ENCODE peak calls at places on chromosomes 2 and 18, in four cellular contexts. E is HepG2, H is A549, T is GM12878. N is an unnamed sample.

GRCh38 chr2:213678437-213679218 is 394.4 kb downstream of the SPAG16 start:
- DNase-seq in T (peak), E (no peak), H (no peak), N (no peak)

GRCh38 chr2:30026091-30027055 is 105.0 kb upstream of the ALK start:
- DNase-seq in T (no peak), E (peak), H (peak), N (peak)

GRCh38 chr2:54924121-54924520 is 126.1 kb downstream of the RTN4 start:
- DNase-seq in H (no peak), E (no peak), T (no peak), N (no peak)

GRCh38 chr2:237122214-237122666 is 36.6 kb downstream of the COPS8 start:
- DNase-seq in T (no peak), E (peak), H (peak), N (peak)

GRCh38 chr2:147288131-147288530 is 556.7 kb upstream of the ACVR2A start:
- DNase-seq in E (no peak), T (no peak), H (no peak), N (no peak)

GRCh38 chr2:189092936-189093335 is 86.6 kb downstream of the COL5A2 start:
- DNase-seq in E (no peak), H (no peak), T (no peak), N (no peak)

GRCh38 chr2:42585779-42586178 is 17.3 kb downstream of the MTA3 start:
- DNase-seq in E (peak), T (no peak), H (no peak), N (no peak)

GRCh38 chr18:13120255-13120654 is 98.3 kb upstream of the LDLRAD4 start:
- DNase-seq in E (no peak), T (no peak), H (no peak), N (no peak)

GRCh38 chr2:128316777-128317185 is 1.9 kb downstream of the HS6ST1 start:
- DNase-seq in E (no peak), T (no peak), H (no peak), N (no peak)

GRCh38 chr2:170817999-170818293 is 1.3 kb downstream of the GAD1 start:
- DNase-seq in T (no peak), E (no peak), H (no peak), N (no peak)

GRCh38 chr18:36903215-36903928 is 74.4 kb downstream of the KIAA1328 start:
- DNase-seq in E (no peak), T (no peak), H (no peak), N (no peak)

GRCh38 chr18:36897253-36897652 is 68.3 kb downstream of the KIAA1328 start:
- DNase-seq in T (no peak), E (no peak), H (no peak), N (no peak)

GRCh38 chr18:36895606-36896005 is 66.7 kb downstream of the KIAA1328 start:
- DNase-seq in H (no peak), E (no peak), T (no peak), N (peak)

GRCh38 chr18:36901277-36901701 is 72.4 kb downstream of the KIAA1328 start:
- DNase-seq in T (no peak), E (no peak), H (no peak), N (no peak)

DNA sequence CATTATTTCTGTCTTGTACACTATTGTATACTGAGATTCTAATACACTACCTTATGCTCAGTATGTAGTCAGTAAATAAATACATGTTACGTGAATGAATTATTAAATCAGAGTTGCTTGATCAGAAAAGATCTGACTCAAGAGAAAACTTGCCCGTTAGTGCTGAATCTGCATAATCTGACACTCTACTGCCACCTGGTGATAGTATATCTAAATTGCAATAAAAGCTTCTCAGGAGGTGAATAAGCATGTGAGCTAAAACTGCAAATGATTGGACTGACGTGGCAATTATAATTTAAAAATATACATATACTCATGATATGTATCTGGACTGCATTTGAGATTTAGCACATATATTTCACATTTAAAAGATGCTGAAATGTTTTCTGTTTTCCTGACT is 70.4 kb downstream of the KIAA1328 start:
- DNase-seq in H (peak), T (no peak), E (peak), N (peak)
- TF ChIP-seq POLR2AphosphoS2 in H (no peak), T (no peak), E (no peak), N (no peak)

GRCh38 chr18:32975166-32975441 is 202.3 kb upstream of the KLHL14 start:
- DNase-seq in T (no peak), E (no peak), H (no peak), N (no peak)
- TF ChIP-seq POLR2AphosphoS2 in T (no peak), E (no peak), H (no peak), N (no peak)

GRCh38 chr2:172768406-172768805 is 32.8 kb downstream of the RAPGEF4 start:
- DNase-seq in H (no peak), T (no peak), E (no peak), N (no peak)

GRCh38 chr2:172770887-172771286 is 35.2 kb downstream of the RAPGEF4 start:
- DNase-seq in T (no peak), E (no peak), H (no peak), N (no peak)

GRCh38 chr2:172775319-172775718 is 39.7 kb downstream of the RAPGEF4 start:
- DNase-seq in H (no peak), T (no peak), E (no peak), N (no peak)

GRCh38 chr2:172774302-172774701 is 38.7 kb downstream of the RAPGEF4 start:
- DNase-seq in E (no peak), H (no peak), T (no peak), N (no peak)

GRCh38 chr2:172772637-172773036 is 37.0 kb downstream of the RAPGEF4 start:
- DNase-seq in H (peak), E (no peak), T (no peak), N (no peak)
- TF ChIP-seq POLR2AphosphoS2 in H (no peak), E (no peak), T (no peak), N (no peak)

GRCh38 chr18:48835745-48836191 is 115.0 kb downstream of the SMAD7 start:
- DNase-seq in H (no peak), E (no peak), T (no peak), N (no peak)
- TF ChIP-seq POLR2AphosphoS2 in H (no peak), E (no peak), T (no peak), N (no peak)

GRCh38 chr2:12867888-12868287 is 151.2 kb downstream of the TRIB2 start:
- DNase-seq in T (no peak), E (no peak), H (no peak), N (no peak)

GRCh38 chr2:12870692-12871091 is 154.0 kb downstream of the TRIB2 start:
- DNase-seq in H (no peak), T (no peak), E (no peak), N (no peak)
- TF ChIP-seq POLR2AphosphoS2 in H (no peak), T (no peak), E (no peak), N (no peak)

GRCh38 chr2:274503-274902 is 9.8 kb downstream of the ACP1 start:
- DNase-seq in T (no peak), E (no peak), H (peak), N (no peak)

GRCh38 chr2:275457-275856 is 10.7 kb downstream of the ACP1 start:
- DNase-seq in H (no peak), E (no peak), T (peak), N (no peak)

GRCh38 chr2:270861-271260 is 6.1 kb downstream of the ACP1 start:
- DNase-seq in E (peak), H (no peak), T (no peak), N (no peak)

GRCh38 chr2:271917-272316 is 7.2 kb downstream of the ACP1 start:
- DNase-seq in H (no peak), E (no peak), T (no peak), N (no peak)

GRCh38 chr2:273338-273737 is 8.6 kb downstream of the ACP1 start:
- DNase-seq in T (no peak), H (no peak), E (no peak), N (no peak)
- TF ChIP-seq POLR2AphosphoS2 in T (no peak), H (no peak), E (no peak), N (no peak)

N was measured in K562.